ENCODE peak calls at places on chromosomes 4 and X, in five cellular contexts. I is cardiac muscle cell, K is astrocyte, B is T-cell, O is HT1080. D is an unnamed sample.
A peak's percentile ranks its signal among the peaks of the same experiment; 100 is the strongest.

GRCh38 chrX:109886122-109886761 is 116.7 kb upstream of the TMEM164 start:
- DNase-seq in I (peak; percentile 69), K (no peak), B (no peak), O (peak; percentile 53), D (peak; percentile 59)

GRCh38 chr4:28117067-28117756 is 1256.6 kb downstream of the STIM2 start:
- DNase-seq in I (no peak), K (no peak), B (no peak), O (no peak), D (no peak)

GRCh38 chr4:79455216-79455615 is 47.2 kb upstream of the GK2 start:
- DNase-seq in I (peak; percentile 65), K (no peak), B (no peak), O (no peak), D (no peak)

GRCh38 chr4:15776871-15777648 is 1.1 kb upstream of the CD38 start:
- DNase-seq in I (no peak), K (no peak), B (no peak), O (no peak), D (no peak)

GRCh38 chr4:86910820-86911684 is 18.8 kb upstream of the C4orf36 start:
- DNase-seq in I (peak; percentile 42), K (peak; percentile 25), B (no peak), O (no peak), D (peak; percentile 28)

GRCh38 chr4:94202769-94203168 is 4.9 kb upstream of the SMARCAD1 start:
- DNase-seq in I (no peak), K (no peak), B (no peak), O (no peak), D (no peak)

GRCh38 chrX:34918856-34919255 is 23.7 kb upstream of the FAM47B start:
- DNase-seq in I (peak; percentile 67), K (peak; percentile 40), B (no peak), O (peak; percentile 25), D (peak; percentile 63)

GRCh38 chrX:70208479-70208878 is 26.0 kb upstream of the AWAT1 start:
- DNase-seq in I (peak; percentile 21), K (peak; percentile 23), B (no peak), O (no peak), D (no peak)

GRCh38 chrX:13899607-13900006 is 82.7 kb upstream of the GPM6B start:
- DNase-seq in I (peak; percentile 92), K (peak; percentile 86), B (no peak), O (peak; percentile 90), D (peak; percentile 61)

GRCh38 chr4:147355849-147356248 is 125.0 kb upstream of the EDNRA start:
- DNase-seq in I (peak; percentile 56), K (peak; percentile 89), B (no peak), O (peak; percentile 91), D (peak; percentile 56)

D was measured in M059J.